ENCODE peak calls at places on chromosome 1, in ten cellular contexts. R is mesenchymal stem cell, M is GM23248, P is esophagus squamous epithelium, I is A549, W is OCI-LY7, Q is HAP-1, O is cardiac muscle cell, H is aorta, Y is sigmoid colon. K is an unnamed sample.

GRCh38 chr1:180842890-180843289 is 69.8 kb upstream of the KIAA1614 start:
- DNase-seq in R (no peak), M (peak; percentile 13), P (no peak), I (no peak), W (no peak), Q (peak; percentile 63), O (no peak), H (no peak), Y (no peak), K (no peak)

GRCh38 chr1:46667782-46668760 is at the start of gene ATPAF1:
- DNase-seq in R (peak; percentile 65), M (peak; percentile 91), P (no peak), I (peak; percentile 82), W (peak; percentile 71), Q (peak; percentile 40), O (peak; percentile 79), H (peak; percentile 91), Y (peak; percentile 90), K (peak; percentile 86)

GRCh38 chr1:24475700-24476099 is 26.9 kb upstream of the RCAN3 start:
- DNase-seq in R (no peak), M (no peak), P (no peak), I (no peak), W (peak; percentile 13), Q (no peak), O (no peak), H (no peak), Y (no peak), K (no peak)

GRCh38 chr1:30409476-30410152 is 313.8 kb downstream of the MATN1 start:
- DNase-seq in R (no peak), M (peak; percentile 20), P (no peak), I (no peak), W (no peak), Q (no peak), O (no peak), H (peak; percentile 50), Y (no peak), K (no peak)

GRCh38 chr1:11337536-11338350 is 64.7 kb downstream of the UBIAD1 start:
- DNase-seq in R (no peak), M (peak; percentile 45), P (no peak), I (peak; percentile 40), W (peak; percentile 71), Q (peak; percentile 42), O (peak; percentile 72), H (no peak), Y (no peak), K (peak; percentile 42)

GRCh38 chr1:184792450-184792969 is 37.9 kb upstream of the EDEM3 start:
- DNase-seq in R (peak; percentile 100), M (peak; percentile 99), P (no peak), I (peak; percentile 91), W (no peak), Q (no peak), O (peak; percentile 19), H (peak; percentile 88), Y (peak; percentile 94), K (peak; percentile 84)

GRCh38 chr1:159066108-159066507 is 10.5 kb downstream of the AIM2 start:
- DNase-seq in R (no peak), M (no peak), P (no peak), I (no peak), W (no peak), Q (no peak), O (no peak), H (no peak), Y (no peak), K (no peak)

GRCh38 chr1:172662464-172663109 is 3.7 kb downstream of the FASLG start:
- DNase-seq in R (peak; percentile 17), M (peak; percentile 82), P (peak; percentile 2), I (no peak), W (peak; percentile 7), Q (no peak), O (no peak), H (no peak), Y (no peak), K (peak; percentile 52)

GRCh38 chr1:221350091-221350490 is 391.8 kb downstream of the DUSP10 start:
- DNase-seq in R (no peak), M (peak; percentile 16), P (no peak), I (no peak), W (no peak), Q (no peak), O (no peak), H (no peak), Y (no peak), K (no peak)

GRCh38 chr1:112501810-112502641 is 6.7 kb upstream of the WNT2B start:
- DNase-seq in R (peak; percentile 77), M (peak; percentile 81), P (no peak), I (peak; percentile 57), W (no peak), Q (peak; percentile 6), O (peak; percentile 80), H (peak; percentile 91), Y (peak; percentile 82), K (peak; percentile 93)

GRCh38 chr1:199155166-199156033 is 516.6 kb downstream of the PTPRC start:
- DNase-seq in R (no peak), M (no peak), P (no peak), I (no peak), W (no peak), Q (peak; percentile 98), O (no peak), H (no peak), Y (no peak), K (no peak)

GRCh38 chr1:199151634-199152429 is 513.0 kb downstream of the PTPRC start:
- DNase-seq in R (no peak), M (no peak), P (no peak), I (no peak), W (no peak), Q (peak; percentile 2), O (no peak), H (no peak), Y (no peak), K (no peak)

GRCh38 chr1:199150764-199151163 is 511.9 kb downstream of the PTPRC start:
- DNase-seq in R (no peak), M (no peak), P (no peak), I (no peak), W (no peak), Q (no peak), O (no peak), H (no peak), Y (no peak), K (no peak)

GRCh38 chr1:199149591-199149990 is 510.8 kb downstream of the PTPRC start:
- DNase-seq in R (no peak), M (no peak), P (no peak), I (no peak), W (no peak), Q (peak; percentile 1), O (no peak), H (no peak), Y (no peak), K (no peak)

DNA sequence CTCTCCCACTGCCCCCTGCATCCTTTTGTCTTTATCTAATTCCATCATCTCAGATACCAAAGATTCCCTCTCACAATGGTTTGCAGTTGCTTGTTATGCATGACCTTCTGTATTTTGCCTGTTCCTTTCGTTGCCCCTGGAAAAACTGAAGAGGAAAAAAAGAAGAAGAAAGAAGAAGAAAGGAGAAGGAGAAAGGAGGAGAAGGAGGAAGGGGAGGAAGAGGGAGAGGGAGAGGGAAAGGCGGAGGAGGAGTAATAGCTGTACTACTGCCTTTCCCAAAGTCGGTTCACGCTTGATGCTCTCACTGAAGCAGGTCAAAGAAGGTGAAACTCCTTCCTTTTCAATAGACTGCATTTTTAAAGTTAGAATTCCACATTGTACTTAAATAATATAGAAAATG is 513.8 kb downstream of the PTPRC start:
- DNase-seq in R (no peak), M (no peak), P (no peak), I (no peak), W (no peak), Q (no peak), O (no peak), H (no peak), Y (no peak), K (no peak)
- H3K4me3 ChIP-seq in R (no peak overlapping the region), M (no peak overlapping the region), P (no peak overlapping the region), I (no peak overlapping the region), W (no peak overlapping the region), Q (no peak overlapping the region), O (no peak overlapping the region), H (no peak overlapping the region), Y (no peak overlapping the region), K (no peak overlapping the region)

DNA sequence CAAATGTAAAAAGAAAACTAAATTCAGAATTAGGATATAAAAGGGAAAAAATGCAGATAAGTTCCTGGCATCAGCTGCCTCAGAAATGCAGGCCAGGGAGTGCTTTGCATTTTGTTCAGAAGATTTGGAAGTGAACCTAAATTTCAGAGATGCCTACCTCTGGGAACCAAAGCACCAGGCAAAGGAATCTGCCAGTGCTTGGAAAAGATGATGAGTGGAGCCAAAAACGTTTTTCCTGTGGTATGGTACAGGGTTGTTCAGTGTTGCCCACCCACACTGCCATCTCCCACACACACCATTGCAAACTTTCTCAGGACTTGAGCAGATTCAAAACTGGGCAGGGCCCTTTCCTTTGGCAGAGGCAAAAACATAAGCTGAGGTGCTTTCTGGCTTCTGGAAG is 349.5 kb downstream of the TGFB2 start:
- DNase-seq in R (no peak), M (no peak), P (no peak), I (no peak), W (no peak), Q (no peak), O (no peak), H (no peak), Y (no peak), K (no peak)
- H3K4me1 ChIP-seq in R (no peaks in the 10 kb centered on the region), M (no peaks in the 10 kb centered on the region), P (no peaks in the 10 kb centered on the region), I (no peaks in the 10 kb centered on the region), W (no peaks in the 10 kb centered on the region), Q (no peaks in the 10 kb centered on the region), O (peaks cover 43% of the 10 kb centered on the region), H (peaks cover 4% of the 10 kb centered on the region), Y (peaks cover 20% of the 10 kb centered on the region), K (peaks cover 2% of the 10 kb centered on the region)

DNA sequence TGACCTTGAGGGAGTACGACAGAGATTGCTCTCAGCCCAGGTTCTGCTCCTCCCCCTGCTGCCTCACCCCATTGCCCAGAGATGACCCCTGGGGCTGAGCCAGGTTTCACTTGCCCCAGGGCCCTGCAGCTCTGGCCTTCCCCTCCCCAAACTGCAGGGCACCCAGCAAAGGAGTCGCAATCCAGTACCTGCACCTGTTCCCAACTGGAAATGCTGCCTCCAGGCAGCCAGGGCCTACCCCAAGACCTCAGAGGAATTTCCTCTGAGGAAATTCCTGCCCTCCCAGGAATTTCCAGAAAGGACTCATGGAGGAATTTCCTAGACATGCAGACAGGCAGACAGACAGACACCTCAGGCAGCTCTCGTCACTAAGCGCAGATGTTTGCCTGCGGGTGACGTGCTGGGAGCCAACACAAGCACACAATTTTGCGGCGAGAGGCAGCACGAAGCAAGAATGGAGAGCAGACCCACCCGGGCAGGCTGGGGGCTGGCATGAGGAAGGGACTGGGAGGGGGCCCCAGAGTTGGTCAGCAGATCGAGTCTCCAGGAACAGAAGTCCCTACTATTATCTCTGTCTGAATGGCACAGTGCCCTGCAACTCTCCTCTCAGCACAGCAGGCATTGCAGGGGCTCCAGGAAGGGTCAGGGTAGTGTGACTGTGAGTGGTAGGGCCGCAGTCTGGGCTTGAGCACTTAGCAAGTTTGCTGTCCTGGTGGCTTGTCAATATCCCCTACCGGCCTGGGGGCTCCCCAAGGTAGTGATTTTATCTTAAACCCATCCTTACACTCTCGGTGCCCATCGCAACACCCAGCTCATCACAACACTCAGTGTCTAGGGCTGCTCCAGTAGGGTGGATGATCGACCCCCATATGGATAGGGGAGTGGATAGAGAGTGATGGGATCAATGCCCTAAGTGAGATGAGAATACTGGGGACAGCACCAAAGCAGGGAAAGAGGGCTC is 2.9 kb upstream of the EFNA1 start:
- DNase-seq in R (peak; percentile 79), M (no peak), P (no peak), I (peak; percentile 88), W (no peak), Q (no peak), O (no peak), H (no peak), Y (no peak), K (no peak)
- H3K4me3 ChIP-seq in R (no peak overlapping the region), M (no peak overlapping the region), P (no peak overlapping the region), I (no peak overlapping the region), W (no peak overlapping the region), Q (no peak overlapping the region), O (no peak overlapping the region), H (no peak overlapping the region), Y (no peak overlapping the region), K (no peak overlapping the region)

GRCh38 chr1:44664730-44665370 is 9.4 kb downstream of the TMEM53 start:
- DNase-seq in R (no peak), M (no peak), P (no peak), I (no peak), W (no peak), Q (no peak), O (no peak), H (no peak), Y (no peak), K (no peak)
- H3K4me1 ChIP-seq in R (peaks cover 5% of the 10 kb centered on the region), M (no peaks in the 10 kb centered on the region), P (no peaks in the 10 kb centered on the region), I (no peaks in the 10 kb centered on the region), W (peaks cover 4% of the 10 kb centered on the region), Q (no peaks in the 10 kb centered on the region), O (peaks cover 5% of the 10 kb centered on the region), H (no peaks in the 10 kb centered on the region), Y (peaks cover 7% of the 10 kb centered on the region), K (peaks cover 8% of the 10 kb centered on the region)